ENCODE peak calls at places on chromosomes 16 and 17, in ten cellular contexts. P is GM03348, X is SHP77, J is cardiac muscle cell, Z is fibroblast of mammary gland, E is brain microvascular endothelial cell, G is H9, M is DMS79, B is germinal center, A is Caki2. D is an unnamed sample.

GRCh38 chr17:81399481-81400153 is 4.4 kb downstream of the BAHCC1 start:
- DNase-seq in X (no peak), E (no peak), Z (no peak), A (no peak), G (no peak), P (peak; percentile 48), J (no peak), B (peak; percentile 52), M (no peak), D (no peak)

GRCh38 chr17:44105483-44105882 is 18.0 kb downstream of the HDAC5 start:
- DNase-seq in E (no peak), A (no peak), X (peak; percentile 53), M (no peak), G (no peak), Z (no peak), J (no peak), B (no peak), P (no peak), D (no peak)

GRCh38 chr16:3513892-3514600 is 13.2 kb downstream of the CLUAP1 start:
- DNase-seq in A (no peak), Z (no peak), M (no peak), P (no peak), X (no peak), E (no peak), G (no peak), B (no peak), J (no peak), D (no peak)

GRCh38 chr17:50381260-50381815 is 8.3 kb downstream of the EME1 start:
- DNase-seq in X (no peak), P (no peak), B (no peak), G (no peak), M (no peak), J (no peak), E (no peak), Z (no peak), A (no peak), D (no peak)

GRCh38 chr17:80791758-80792284 is 199.8 kb upstream of the CHMP6 start:
- DNase-seq in A (peak; percentile 90), M (no peak), J (peak; percentile 93), B (no peak), G (no peak), P (peak; percentile 90), X (peak; percentile 85), E (peak; percentile 99), Z (peak; percentile 99), D (peak; percentile 90)

GRCh38 chr16:11232852-11233726 is 22.9 kb downstream of the SOCS1 start:
- DNase-seq in E (no peak), J (no peak), G (peak; percentile 72), P (no peak), Z (no peak), X (no peak), A (no peak), B (peak; percentile 63), M (no peak), D (no peak)

GRCh38 chr16:2152695-2153506 is 2.7 kb upstream of the TRAF7 start:
- DNase-seq in Z (peak; percentile 40), X (peak; percentile 23), A (no peak), E (no peak), P (no peak), G (no peak), J (peak; percentile 36), B (no peak), M (peak; percentile 16), D (no peak)

GRCh38 chr17:32266389-32267269 is 997 bp downstream of the RHBDL3 start:
- DNase-seq in M (no peak), P (no peak), A (no peak), B (no peak), X (no peak), J (no peak), Z (no peak), G (peak; percentile 69), E (no peak), D (no peak)

D was measured in AG20443.